ENCODE peak calls at places on chromosome 21, in four cellular contexts. G, M, H and K are unnamed samples.

GRCh38 chr21:28828981-28829380 is 163.7 kb downstream of the LTN1 start:
- DNase-seq in G (no peak), M (no peak), H (peak), K (no peak)

GRCh38 chr21:42807938-42808613 is 71.3 kb downstream of the WDR4 start:
- DNase-seq in G (no peak), M (no peak), H (no peak), K (no peak)

GRCh38 chr21:45262616-45263015 is 25.1 kb downstream of the POFUT2 start:
- DNase-seq in G (no peak), M (no peak), H (no peak), K (no peak)

GRCh38 chr21:29261555-29262540 is 36.9 kb upstream of the BACH1 start:
- DNase-seq in G (no peak), M (no peak), H (no peak), K (peak)

GRCh38 chr21:23811802-23812201 is 1795.5 kb downstream of the MRPL39 start:
- DNase-seq in G (no peak), M (no peak), H (no peak), K (no peak)

GRCh38 chr21:17853393-17854275 is 34.5 kb upstream of the C21orf91 start:
- DNase-seq in G (no peak), M (no peak), H (no peak), K (no peak)

GRCh38 chr21:27192286-27192685 is 225.4 kb upstream of the ADAMTS5 start:
- DNase-seq in G (no peak), M (no peak), H (no peak), K (no peak)

GRCh38 chr21:33914188-33914587 is 1.4 kb downstream of the ATP5PO start:
- DNase-seq in G (no peak), M (no peak), H (peak), K (peak)

GRCh38 chr21:15291621-15292266 is 226.9 kb upstream of the NRIP1 start:
- DNase-seq in G (no peak), M (no peak), H (no peak), K (peak)

GRCh38 chr21:35045539-35046222 is 3.4 kb downstream of the RUNX1 start:
- DNase-seq in G (no peak), M (no peak), H (no peak), K (no peak)

GRCh38 chr21:18002393-18002792 is 183.2 kb upstream of the C21orf91 start:
- DNase-seq in G (no peak), M (no peak), H (no peak), K (no peak)

GRCh38 chr21:46008893-46009635 is 27.5 kb downstream of the COL6A1 start:
- DNase-seq in G (no peak), M (no peak), H (no peak), K (no peak)

GRCh38 chr21:33433001-33433400 is 29.8 kb downstream of the IFNGR2 start:
- DNase-seq in G (no peak), M (no peak), H (no peak), K (no peak)

GRCh38 chr21:41680444-41681335 is 86.2 kb downstream of the RIPK4 start:
- DNase-seq in G (no peak), M (no peak), H (no peak), K (peak)

GRCh38 chr21:45979141-45979631 is 2.4 kb upstream of the COL6A1 start:
- DNase-seq in G (no peak), M (no peak), H (peak), K (peak)

GRCh38 chr21:27804515-27804914 is 837.6 kb upstream of the ADAMTS5 start:
- DNase-seq in G (no peak), M (no peak), H (peak), K (no peak)

GRCh38 chr21:45316871-45317400 is 29.2 kb upstream of the POFUT2 start:
- DNase-seq in G (no peak), M (no peak), H (no peak), K (no peak)

GRCh38 chr21:46095106-46095719 is 2.7 kb upstream of the COL6A2 start:
- DNase-seq in G (no peak), M (no peak), H (no peak), K (no peak)

GRCh38 chr21:45112371-45112770 is 38.0 kb downstream of the ADARB1 start:
- DNase-seq in G (no peak), M (no peak), H (peak), K (no peak)

GRCh38 chr21:26845066-26845749 is at the start of gene ADAMTS1:
- DNase-seq in G (no peak), M (peak), H (peak), K (peak)

GRCh38 chr21:41370840-41371697 is 9.2 kb downstream of the MX2 start:
- DNase-seq in G (no peak), M (no peak), H (peak), K (no peak)

GRCh38 chr21:14753069-14753465 is 207.0 kb upstream of the SAMSN1 start:
- DNase-seq in G (no peak), M (no peak), H (no peak), K (no peak)

GRCh38 chr21:44991538-44992483 is 52.0 kb downstream of the SLX9 start:
- DNase-seq in G (no peak), M (no peak), H (no peak), K (no peak)

GRCh38 chr21:31005019-31005418 is 33.3 kb downstream of the KRTAP19-8 start:
- DNase-seq in G (no peak), M (no peak), H (no peak), K (no peak)

GRCh38 chr21:42030311-42030710 is 20.2 kb upstream of the ZBTB21 start:
- DNase-seq in G (no peak), M (no peak), H (no peak), K (no peak)

GRCh38 chr21:44718571-44718970 is 7.2 kb upstream of the TSPEAR start:
- DNase-seq in G (no peak), M (no peak), H (no peak), K (no peak)

GRCh38 chr21:42352433-42353095 is 1.8 kb upstream of the TFF2 start:
- DNase-seq in G (no peak), M (no peak), H (no peak), K (peak)

GRCh38 chr21:26918318-26919065 is 48.4 kb downstream of the ADAMTS5 start:
- DNase-seq in G (no peak), M (no peak), H (peak), K (peak)

GRCh38 chr21:34593423-34593822 is 21.5 kb downstream of the RCAN1 start:
- DNase-seq in G (no peak), M (no peak), H (no peak), K (no peak)

GRCh38 chr21:21614966-21615365 is 616.8 kb downstream of the NCAM2 start:
- DNase-seq in G (no peak), M (no peak), H (no peak), K (no peak)

GRCh38 chr21:41228006-41228370 is 60.0 kb downstream of the BACE2 start:
- DNase-seq in G (no peak), M (peak), H (no peak), K (no peak)

GRCh38 chr21:45472445-45473365 is 67.7 kb downstream of the COL18A1 start:
- DNase-seq in G (no peak), M (peak), H (no peak), K (no peak)

GRCh38 chr21:33451634-33452071 is 28.1 kb downstream of the TMEM50B start:
- DNase-seq in G (no peak), M (peak), H (peak), K (peak)

GRCh38 chr21:44549525-44550211 is 1.6 kb downstream of the KRTAP10-2 start:
- DNase-seq in G (no peak), M (no peak), H (no peak), K (no peak)

GRCh38 chr21:44630440-44630839 is 3.5 kb downstream of the KRTAP10-9 start:
- DNase-seq in G (no peak), M (no peak), H (no peak), K (no peak)

GRCh38 chr21:41633627-41634026 is 125.7 kb upstream of the TMPRSS2 start:
- DNase-seq in G (no peak), M (no peak), H (no peak), K (no peak)

GRCh38 chr21:42834730-42835191 is 44.6 kb downstream of the WDR4 start:
- DNase-seq in G (no peak), M (no peak), H (no peak), K (peak)

GRCh38 chr21:43916691-43917514 is 51.9 kb downstream of the AGPAT3 start:
- DNase-seq in G (no peak), M (no peak), H (peak), K (no peak)

GRCh38 chr21:34701726-34702125 is 32.9 kb downstream of the CLIC6 start:
- DNase-seq in G (no peak), M (no peak), H (peak), K (no peak)

GRCh38 chr21:45545691-45546531 is 3.7 kb upstream of the SLC19A1 start:
- DNase-seq in G (no peak), M (no peak), H (no peak), K (no peak)

DNA sequence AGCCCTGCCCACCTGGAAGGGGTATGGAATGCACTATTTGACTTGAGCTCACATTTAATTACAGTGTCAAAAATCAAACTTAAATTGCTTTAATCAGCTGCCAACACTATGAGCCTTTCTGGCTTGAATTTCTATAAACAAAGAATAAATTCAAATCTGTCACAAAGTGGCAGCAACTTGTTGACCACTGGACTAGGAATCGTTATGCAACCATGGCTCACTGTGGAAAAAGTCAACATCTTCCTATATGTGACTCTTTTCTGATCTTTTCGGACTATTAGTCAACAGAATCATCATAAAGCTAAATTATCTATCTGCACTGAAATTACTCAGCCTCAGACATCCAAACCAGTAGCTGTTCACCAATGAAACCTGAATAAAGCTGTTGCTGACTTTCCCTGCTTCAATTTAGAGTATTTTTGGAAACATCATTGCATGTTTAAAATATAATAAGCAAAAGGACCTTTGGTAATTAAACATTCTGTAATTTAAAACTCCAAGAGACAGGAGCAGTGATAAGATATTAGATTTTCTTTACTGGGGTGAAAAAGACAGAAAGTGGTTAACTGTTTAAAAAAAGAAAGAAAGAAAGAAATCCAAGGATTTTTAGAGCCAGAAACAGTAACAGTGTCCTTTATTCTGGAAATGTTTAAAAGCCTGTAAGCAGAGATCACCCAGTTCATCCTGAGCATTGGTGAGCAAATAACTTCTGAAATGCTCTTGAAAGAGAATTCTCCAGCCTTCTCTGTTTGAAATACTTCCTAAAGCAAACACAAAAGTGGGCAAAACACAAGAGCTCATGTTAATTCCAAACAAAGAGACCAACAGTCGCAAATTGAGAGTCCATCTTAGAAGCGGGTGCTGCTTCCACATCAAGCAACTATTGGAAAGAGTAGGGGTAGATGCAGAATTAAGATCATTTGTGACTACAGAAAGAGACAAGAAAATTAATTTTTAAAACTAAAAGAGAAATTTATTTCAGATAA is 26.2 kb upstream of the ERG start:
- DNase-seq in G (no peak), M (no peak), H (no peak), K (no peak)
- TF ChIP-seq EZH2phosphoT487 in G (no peak), M (no peak), H (no peak), K (no peak)

GRCh38 chr21:32007461-32007860 is 134.6 kb downstream of the HUNK start:
- DNase-seq in G (no peak), M (no peak), H (peak), K (peak)
- TF ChIP-seq EZH2phosphoT487 in G (no peak), M (no peak), H (peak), K (no peak)

GRCh38 chr21:36696390-36696639 is 2.6 kb upstream of the SIM2 start:
- DNase-seq in G (no peak), M (no peak), H (no peak), K (no peak)
- TF ChIP-seq EZH2phosphoT487 in G (no peak), M (no peak), H (no peak), K (no peak)

DNA sequence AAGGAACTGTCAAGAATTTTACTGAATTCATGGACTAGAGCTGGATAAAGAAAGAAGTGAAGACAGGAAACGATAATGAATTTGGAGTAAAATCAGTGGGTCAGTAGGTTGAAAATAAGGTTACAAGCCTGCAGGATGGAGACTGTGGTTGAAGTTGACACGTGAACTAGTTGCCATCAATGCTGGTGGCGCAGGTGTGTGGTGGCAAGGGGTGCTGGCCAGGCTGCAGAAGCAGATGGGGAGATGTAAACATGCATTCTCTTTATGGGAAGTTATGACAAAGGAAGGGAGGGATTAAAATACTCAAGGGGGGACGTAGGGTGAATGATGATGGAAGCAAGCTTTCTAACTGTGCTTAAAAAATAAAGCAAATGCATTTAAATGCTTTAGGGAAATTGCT is 263.1 kb downstream of the KCNJ6 start:
- DNase-seq in G (no peak), M (no peak), H (no peak), K (no peak)
- TF ChIP-seq EZH2phosphoT487 in G (no peak), M (no peak), H (no peak), K (no peak)